ENCODE peak calls at places on chromosomes 3 and 15, in seven cellular contexts. Q, X, D, C, J, W and V are unnamed samples.

GRCh38 chr3:49279376-49279775 is 2.3 kb upstream of the C3orf62 start:
- DNase-seq in Q (no peak), X (no peak), D (no peak), C (no peak), J (no peak), W (no peak), V (no peak)

GRCh38 chr3:51382947-51383578 is 2.0 kb upstream of the MANF start:
- DNase-seq in Q (no peak), X (no peak), D (no peak), C (no peak), J (no peak), W (no peak), V (no peak)

GRCh38 chr15:34693053-34693744 is 61.6 kb downstream of the GJD2 start:
- DNase-seq in Q (no peak), X (no peak), D (no peak), C (no peak), J (no peak), W (no peak), V (no peak)

GRCh38 chr15:28994830-28995180 is 109.0 kb downstream of the APBA2 start:
- DNase-seq in Q (no peak), X (no peak), D (no peak), C (no peak), J (no peak), W (no peak), V (no peak)

GRCh38 chr15:40479024-40479423 is 8.2 kb downstream of the CHST14 start:
- DNase-seq in Q (no peak), X (no peak), D (no peak), C (no peak), J (no peak), W (no peak), V (no peak)

GRCh38 chr3:182500294-182500693 is 293.0 kb upstream of the ATP11B start:
- DNase-seq in Q (no peak), X (no peak), D (peak; percentile 90), C (no peak), J (no peak), W (no peak), V (no peak)

GRCh38 chr3:151003024-151003771 is 30.7 kb upstream of the CLRN1 start:
- DNase-seq in Q (no peak), X (no peak), D (no peak), C (no peak), J (no peak), W (no peak), V (peak; percentile 34)

GRCh38 chr15:73972984-73973682 is 19.0 kb downstream of the STOML1 start:
- DNase-seq in Q (peak; percentile 86), X (peak; percentile 32), D (peak; percentile 95), C (peak; percentile 81), J (peak; percentile 85), W (peak; percentile 90), V (peak; percentile 79)

GRCh38 chr3:63934484-63934883 is 22.3 kb upstream of the SCAANT1 start:
- DNase-seq in Q (no peak), X (no peak), D (no peak), C (no peak), J (no peak), W (no peak), V (no peak)

GRCh38 chr3:133663569-133664313 is 2.0 kb upstream of the TOPBP1 start:
- DNase-seq in Q (no peak), X (no peak), D (peak; percentile 95), C (no peak), J (no peak), W (peak; percentile 87), V (peak; percentile 82)

GRCh38 chr3:114732353-114732752 is 414.7 kb downstream of the ZBTB20 start:
- DNase-seq in Q (no peak), X (no peak), D (no peak), C (no peak), J (no peak), W (no peak), V (no peak)

GRCh38 chr15:72272213-72272996 is at the start of gene PARP6:
- DNase-seq in Q (peak; percentile 99), X (peak; percentile 97), D (peak; percentile 98), C (peak; percentile 99), J (peak; percentile 99), W (peak; percentile 98), V (no peak)

GRCh38 chr15:31858026-31858425 is 172.3 kb upstream of the CHRNA7 start:
- DNase-seq in Q (no peak), X (no peak), D (no peak), C (no peak), J (no peak), W (no peak), V (no peak)

GRCh38 chr3:194930439-194931204 is 244.9 kb downstream of the FAM43A start:
- DNase-seq in Q (peak; percentile 64), X (no peak), D (peak; percentile 17), C (no peak), J (no peak), W (peak; percentile 33), V (peak; percentile 31)

GRCh38 chr15:86165263-86166204 is 85.9 kb downstream of the AGBL1 start:
- DNase-seq in Q (no peak), X (no peak), D (no peak), C (no peak), J (no peak), W (peak; percentile 49), V (no peak)

GRCh38 chr3:191761906-191762305 is 300.9 kb downstream of the PYDC2 start:
- DNase-seq in Q (no peak), X (no peak), D (peak; percentile 11), C (no peak), J (no peak), W (no peak), V (no peak)

GRCh38 chr15:63880744-63881143 is 47.0 kb upstream of the HERC1 start:
- DNase-seq in Q (no peak), X (no peak), D (no peak), C (no peak), J (no peak), W (no peak), V (no peak)

GRCh38 chr3:133996251-133996661 is 33.5 kb downstream of the SLCO2A1 start:
- DNase-seq in Q (no peak), X (no peak), D (no peak), C (no peak), J (no peak), W (peak; percentile 27), V (no peak)

GRCh38 chr3:148697311-148698189 is at the start of gene AGTR1:
- DNase-seq in Q (peak; percentile 74), X (no peak), D (peak; percentile 84), C (peak; percentile 67), J (peak; percentile 30), W (peak; percentile 67), V (no peak)

GRCh38 chr3:23480981-23481380 is 277.9 kb downstream of the UBE2E2 start:
- DNase-seq in Q (no peak), X (no peak), D (no peak), C (no peak), J (no peak), W (no peak), V (no peak)

GRCh38 chr3:23480324-23480704 is 277.2 kb downstream of the UBE2E2 start:
- DNase-seq in Q (no peak), X (peak; percentile 75), D (no peak), C (no peak), J (no peak), W (no peak), V (no peak)

GRCh38 chr3:23479615-23480323 is 276.6 kb downstream of the UBE2E2 start:
- DNase-seq in Q (no peak), X (no peak), D (no peak), C (no peak), J (no peak), W (no peak), V (no peak)

GRCh38 chr3:23484386-23484785 is 281.3 kb downstream of the UBE2E2 start:
- DNase-seq in Q (no peak), X (no peak), D (no peak), C (no peak), J (no peak), W (no peak), V (no peak)

DNA sequence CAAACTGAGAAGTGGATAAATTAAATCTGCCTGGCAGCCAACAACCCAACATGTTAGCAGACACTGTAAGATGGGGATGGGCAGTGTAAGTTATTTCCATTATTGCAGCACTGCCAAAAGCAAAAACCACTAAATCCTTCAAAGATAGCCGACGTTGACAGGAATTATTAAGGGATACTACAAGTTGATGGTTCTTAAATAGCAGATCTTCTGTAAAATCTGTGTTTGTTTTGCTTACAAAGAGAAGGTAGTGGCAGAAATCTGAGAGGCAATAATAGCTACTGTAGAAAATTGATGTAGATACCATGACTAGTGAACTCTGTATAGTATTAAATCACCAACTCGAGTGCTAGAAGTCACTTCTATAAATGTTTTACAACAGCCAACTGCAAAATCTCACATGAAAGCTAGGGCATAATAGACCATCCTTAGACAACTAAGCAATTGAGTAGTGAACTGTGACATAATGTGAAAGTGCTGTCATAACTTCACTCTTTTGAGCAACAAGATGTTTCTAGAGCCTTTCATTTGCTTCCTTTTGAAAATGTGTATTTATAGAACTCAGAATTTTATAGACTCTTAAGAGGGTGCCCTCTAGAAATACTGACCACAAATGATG is 278.6 kb downstream of the UBE2E2 start:
- DNase-seq in Q (no peak), X (no peak), D (no peak), C (no peak), J (no peak), W (no peak), V (no peak)
- H3K27ac ChIP-seq in Q (no peak overlapping the region), X (peak overlapping the region; percentile 95), D (no peak overlapping the region), C (no peak overlapping the region), J (no peak overlapping the region), W (no peak overlapping the region), V (no peak overlapping the region)

GRCh38 chr3:42605550-42606173 is 5.2 kb downstream of the NKTR start:
- DNase-seq in Q (no peak), X (no peak), D (no peak), C (no peak), J (no peak), W (no peak), V (peak; percentile 45)
- H3K27ac ChIP-seq in Q (peak overlapping the region; percentile 38), X (peak overlapping the region; percentile 30), D (no peak overlapping the region), C (peak overlapping the region; percentile 34), J (peak overlapping the region; percentile 61), W (peak overlapping the region; percentile 5), V (no peak overlapping the region)

GRCh38 chr15:27628486-27628885 is 470.6 kb downstream of the OCA2 start:
- DNase-seq in Q (no peak), X (no peak), D (no peak), C (no peak), J (no peak), W (no peak), V (no peak)
- H3K27ac ChIP-seq in Q (no peak overlapping the region), X (no peak overlapping the region), D (no peak overlapping the region), C (no peak overlapping the region), J (no peak overlapping the region), W (no peak overlapping the region), V (no peak overlapping the region)

DNA sequence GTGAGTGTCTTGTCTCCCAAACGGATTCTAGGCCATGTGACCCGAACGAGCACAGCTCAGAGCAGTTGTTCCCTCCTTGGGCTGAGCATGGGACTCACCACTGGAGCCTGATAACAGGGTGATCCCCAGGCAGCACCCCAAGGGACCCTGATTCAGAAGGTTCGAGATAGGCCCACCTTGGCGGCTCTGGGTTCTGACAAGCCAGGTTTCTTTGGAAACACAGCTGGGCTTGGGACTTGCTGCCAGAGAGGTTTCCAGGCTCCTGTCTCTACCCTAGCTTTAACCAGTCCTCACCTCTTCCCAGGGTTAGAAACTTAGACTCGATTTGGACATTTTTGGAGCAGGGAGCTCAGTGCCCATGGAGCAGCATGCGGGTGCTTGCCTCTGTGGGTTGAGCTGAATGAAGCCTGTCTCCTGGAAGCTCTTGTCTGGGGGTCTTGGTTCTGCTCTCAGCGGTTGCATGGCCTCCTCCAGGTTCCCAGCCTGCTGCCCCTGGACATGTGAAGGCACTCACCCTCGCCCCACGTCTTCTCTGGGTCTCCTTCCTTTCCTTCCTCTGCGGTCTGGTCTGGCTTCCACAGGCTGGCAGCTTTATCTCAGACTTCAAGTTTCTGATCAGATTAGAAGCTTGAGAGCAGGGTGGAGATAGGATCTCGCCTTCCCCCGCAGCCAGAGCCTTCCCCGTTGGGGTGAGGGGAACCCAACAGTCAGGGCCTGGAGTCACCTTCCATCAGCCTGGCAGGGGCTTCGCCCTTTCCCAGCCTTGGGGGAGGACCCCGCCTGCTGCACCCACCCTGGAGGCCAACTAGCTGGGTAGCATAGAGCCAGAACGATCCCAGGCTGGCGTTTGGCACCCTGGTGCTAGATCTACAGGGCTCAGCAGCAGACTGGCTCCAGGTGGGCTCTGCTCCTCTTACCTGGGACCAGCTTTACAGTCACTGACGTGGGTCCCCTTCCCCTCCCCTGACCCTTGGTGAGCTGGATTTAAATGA is 21.0 kb downstream of the PAQR5 start:
- DNase-seq in Q (no peak), X (no peak), D (no peak), C (no peak), J (no peak), W (no peak), V (no peak)
- H3K27ac ChIP-seq in Q (no peak overlapping the region), X (no peak overlapping the region), D (no peak overlapping the region), C (no peak overlapping the region), J (no peak overlapping the region), W (no peak overlapping the region), V (no peak overlapping the region)